ENCODE peak calls at places on chromosomes 4 and X, in five cellular contexts. One of them, this sample, is unnamed.

GRCh38 chr4:158193171-158193749 is 17.0 kb upstream of the TMEM144 start:
- DNase-seq in NCI-H2029 treated with DMSO at 0.1 percent for 48 hours: no peak
- DNase-seq in NCI-H1105: no peak
- DNase-seq in tibial artery: no peak
- DNase-seq in SW480: peak; percentile 29
- DNase-seq in this sample: no peak

GRCh38 chr4:113998026-113998425 is 18.6 kb upstream of the ARSJ start:
- DNase-seq in NCI-H1105: no peak
- DNase-seq in NCI-H2029 treated with DMSO at 0.1 percent for 48 hours: no peak
- DNase-seq in tibial artery: no peak
- DNase-seq in SW480: no peak
- DNase-seq in this sample: no peak

GRCh38 chr4:8832130-8832930 is 39.3 kb downstream of the HMX1 start:
- DNase-seq in SW480: no peak
- DNase-seq in NCI-H1105: peak; percentile 61
- DNase-seq in NCI-H2029 treated with DMSO at 0.1 percent for 48 hours: no peak
- DNase-seq in tibial artery: peak; percentile 46
- DNase-seq in this sample: no peak

GRCh38 chrX:747176-747575 is 116.6 kb downstream of the SHOX start:
- DNase-seq in NCI-H2029 treated with DMSO at 0.1 percent for 48 hours: no peak
- DNase-seq in SW480: no peak
- DNase-seq in NCI-H1105: no peak
- DNase-seq in tibial artery: peak; percentile 12
- DNase-seq in this sample: no peak

GRCh38 chr4:128570380-128570779 is 239.1 kb upstream of the JADE1 start:
- DNase-seq in NCI-H2029 treated with DMSO at 0.1 percent for 48 hours: no peak
- DNase-seq in NCI-H1105: no peak
- DNase-seq in tibial artery: peak; percentile 77
- DNase-seq in SW480: no peak
- DNase-seq in this sample: no peak

GRCh38 chr4:6620296-6620695 is 20.2 kb upstream of the MRFAP1 start:
- DNase-seq in NCI-H2029 treated with DMSO at 0.1 percent for 48 hours: no peak
- DNase-seq in SW480: no peak
- DNase-seq in tibial artery: no peak
- DNase-seq in NCI-H1105: no peak
- DNase-seq in this sample: no peak

GRCh38 chrX:8748855-8749254 is 16.9 kb upstream of the ANOS1 start:
- DNase-seq in NCI-H2029 treated with DMSO at 0.1 percent for 48 hours: no peak
- DNase-seq in NCI-H1105: no peak
- DNase-seq in tibial artery: no peak
- DNase-seq in SW480: peak; percentile 29
- DNase-seq in this sample: no peak

GRCh38 chrX:39125834-39126233 is 324.6 kb downstream of the MID1IP1 start:
- DNase-seq in NCI-H1105: no peak
- DNase-seq in SW480: no peak
- DNase-seq in NCI-H2029 treated with DMSO at 0.1 percent for 48 hours: no peak
- DNase-seq in tibial artery: no peak
- DNase-seq in this sample: no peak

GRCh38 chrX:49291615-49292337 is 11.7 kb upstream of the GAGE10 start:
- DNase-seq in SW480: peak; percentile 57
- DNase-seq in NCI-H1105: no peak
- DNase-seq in NCI-H2029 treated with DMSO at 0.1 percent for 48 hours: peak; percentile 4
- DNase-seq in tibial artery: peak; percentile 70
- DNase-seq in this sample: peak; percentile 21

GRCh38 chr4:99998062-99998880 is 48.2 kb upstream of the H2AZ1 start:
- DNase-seq in SW480: peak; percentile 5
- DNase-seq in tibial artery: no peak
- DNase-seq in NCI-H1105: no peak
- DNase-seq in NCI-H2029 treated with DMSO at 0.1 percent for 48 hours: no peak
- DNase-seq in this sample: no peak

GRCh38 chr4:165137205-165137604 is 24.5 kb upstream of the TMEM192 start:
- DNase-seq in SW480: no peak
- DNase-seq in NCI-H1105: no peak
- DNase-seq in tibial artery: no peak
- DNase-seq in NCI-H2029 treated with DMSO at 0.1 percent for 48 hours: no peak
- DNase-seq in this sample: no peak

GRCh38 chr4:83083925-83084475 is 30.5 kb downstream of the PLAC8 start:
- DNase-seq in NCI-H1105: no peak
- DNase-seq in SW480: no peak
- DNase-seq in tibial artery: no peak
- DNase-seq in NCI-H2029 treated with DMSO at 0.1 percent for 48 hours: no peak
- DNase-seq in this sample: peak; percentile 36

GRCh38 chr4:21949073-21949457 is 493 bp upstream of the KCNIP4 start:
- DNase-seq in NCI-H1105: peak; percentile 12
- DNase-seq in NCI-H2029 treated with DMSO at 0.1 percent for 48 hours: no peak
- DNase-seq in SW480: no peak
- DNase-seq in tibial artery: no peak
- DNase-seq in this sample: no peak

GRCh38 chr4:112939901-112940300 is 109.6 kb upstream of the ANK2 start:
- DNase-seq in NCI-H1105: no peak
- DNase-seq in tibial artery: no peak
- DNase-seq in NCI-H2029 treated with DMSO at 0.1 percent for 48 hours: no peak
- DNase-seq in SW480: no peak
- DNase-seq in this sample: no peak

GRCh38 chrX:56764153-56764974 is 35.3 kb downstream of the NBDY start:
- DNase-seq in SW480: peak; percentile 28
- DNase-seq in NCI-H2029 treated with DMSO at 0.1 percent for 48 hours: no peak
- DNase-seq in NCI-H1105: no peak
- DNase-seq in tibial artery: no peak
- DNase-seq in this sample: peak; percentile 86

This sample was measured in GM06990.